ENCODE peak calls at places on chromosomes 7 and 10, in eight cellular contexts. C, I, P, Y, E, G, K and N are unnamed samples.

GRCh38 chr10:117499248-117500105 is 43.1 kb upstream of the EMX2 start:
- DNase-seq in Y (no peak), G (peak; percentile 77), P (no peak), E (no peak), I (no peak), K (no peak), C (no peak), N (no peak)

GRCh38 chr10:11403116-11403515 is 208.3 kb downstream of the USP6NL start:
- DNase-seq in P (peak; percentile 7), K (no peak), I (no peak), G (no peak), Y (no peak), C (no peak), E (no peak), N (no peak)

GRCh38 chr10:14407567-14407966 is 76.8 kb upstream of the FRMD4A start:
- DNase-seq in G (no peak), I (no peak), K (no peak), C (no peak), E (no peak), Y (no peak), P (no peak), N (no peak)

GRCh38 chr7:155296788-155297516 is 726 bp upstream of the INSIG1 start:
- DNase-seq in P (peak; percentile 71), K (no peak), E (no peak), Y (peak; percentile 49), C (peak; percentile 88), G (peak; percentile 74), I (peak; percentile 52), N (peak; percentile 89)

GRCh38 chr7:155992974-155993373 is 180.7 kb upstream of the SHH start:
- DNase-seq in Y (no peak), C (no peak), P (no peak), K (no peak), G (no peak), I (no peak), E (no peak), N (no peak)

GRCh38 chr7:150385240-150385830 is 6.2 kb downstream of the ZNF775 start:
- DNase-seq in C (no peak), Y (no peak), E (no peak), P (no peak), K (no peak), G (no peak), I (no peak), N (peak; percentile 48)

GRCh38 chr7:32472015-32472414 is 18.2 kb downstream of the LSM5 start:
- DNase-seq in P (no peak), K (no peak), E (no peak), C (no peak), G (no peak), Y (no peak), I (no peak), N (no peak)

GRCh38 chr10:74118794-74119193 is 31.8 kb downstream of the AP3M1 start:
- DNase-seq in P (no peak), E (no peak), Y (peak; percentile 21), G (no peak), I (no peak), C (no peak), K (no peak), N (no peak)

GRCh38 chr7:134802762-134803161 is 23.3 kb downstream of the CALD1 start:
- DNase-seq in E (no peak), I (no peak), K (no peak), Y (no peak), P (no peak), C (no peak), G (no peak), N (no peak)

GRCh38 chr10:3363316-3364070 is 190.9 kb upstream of the PITRM1 start:
- DNase-seq in P (no peak), C (no peak), I (no peak), E (no peak), G (peak; percentile 5), K (no peak), Y (no peak), N (no peak)

GRCh38 chr10:100993986-100994708 is 5.5 kb upstream of the LZTS2 start:
- DNase-seq in Y (peak; percentile 55), I (no peak), P (no peak), C (peak; percentile 57), K (no peak), E (no peak), G (peak; percentile 33), N (peak; percentile 61)

GRCh38 chr7:138001529-138002095 is at the start of gene CREB3L2:
- DNase-seq in I (peak; percentile 19), K (no peak), P (peak; percentile 36), G (peak; percentile 73), Y (peak; percentile 30), C (peak; percentile 77), E (peak; percentile 65), N (no peak)

GRCh38 chr10:13347235-13348156 is 597 bp downstream of the SEPHS1 start:
- DNase-seq in G (peak; percentile 77), P (peak; percentile 63), E (peak; percentile 74), C (peak; percentile 76), K (no peak), I (peak; percentile 93), Y (peak; percentile 69), N (peak; percentile 82)

GRCh38 chr10:3237055-3237454 is 64.5 kb upstream of the PITRM1 start:
- DNase-seq in P (no peak), C (no peak), E (no peak), K (no peak), I (no peak), G (no peak), Y (no peak), N (peak; percentile 45)

GRCh38 chr10:50610364-50610763 is 13.4 kb downstream of the SGMS1 start:
- DNase-seq in Y (no peak), E (no peak), I (no peak), G (no peak), C (no peak), K (no peak), P (no peak), N (no peak)

GRCh38 chr7:128911441-128912031 is 1.0 kb upstream of the KCP start:
- DNase-seq in Y (no peak), E (no peak), I (no peak), C (peak; percentile 71), G (no peak), K (no peak), P (no peak), N (no peak)

GRCh38 chr10:31426425-31426824 is 107.4 kb downstream of the ZEB1 start:
- DNase-seq in K (peak; percentile 67), G (peak; percentile 64), P (no peak), C (peak; percentile 62), I (no peak), Y (no peak), E (no peak), N (no peak)

GRCh38 chr7:147492621-147493020 is 1097.9 kb upstream of the C7orf33 start:
- DNase-seq in C (no peak), G (no peak), K (no peak), I (no peak), P (no peak), E (no peak), Y (no peak), N (no peak)

GRCh38 chr10:110989016-110989415 is 69.6 kb downstream of the SHOC2 start:
- DNase-seq in P (no peak), Y (no peak), G (peak; percentile 31), C (no peak), I (no peak), E (no peak), K (no peak), N (no peak)

GRCh38 chr10:118792501-118792900 is 37.7 kb upstream of the CACUL1 start:
- DNase-seq in C (no peak), I (no peak), P (no peak), Y (no peak), K (no peak), G (peak; percentile 69), E (no peak), N (no peak)

GRCh38 chr10:32963102-32963501 is 5.1 kb upstream of the ITGB1 start:
- DNase-seq in I (no peak), K (no peak), P (no peak), Y (no peak), E (no peak), G (peak; percentile 80), C (peak; percentile 69), N (no peak)

GRCh38 chr10:5679606-5680005 is 5.0 kb upstream of the TASOR2 start:
- DNase-seq in Y (no peak), I (no peak), P (no peak), K (no peak), E (no peak), C (no peak), G (peak; percentile 68), N (no peak)

GRCh38 chr7:97246317-97246716 is 128.8 kb downstream of the SDHAF3 start:
- DNase-seq in G (no peak), Y (no peak), K (no peak), I (no peak), P (no peak), E (no peak), C (no peak), N (no peak)

GRCh38 chr10:31582365-31583052 is 263.5 kb downstream of the ZEB1 start:
- DNase-seq in E (no peak), C (no peak), I (no peak), G (peak; percentile 25), K (no peak), Y (peak; percentile 66), P (no peak), N (no peak)

GRCh38 chr10:110074298-110074697 is 66.5 kb downstream of the ADD3 start:
- DNase-seq in Y (no peak), P (no peak), E (no peak), I (peak; percentile 17), G (peak; percentile 32), K (no peak), C (no peak), N (no peak)

GRCh38 chr7:44489955-44490350 is 505 bp downstream of the NUDCD3 start:
- DNase-seq in E (no peak), Y (peak; percentile 34), C (peak; percentile 38), P (no peak), K (no peak), I (no peak), G (peak; percentile 32), N (no peak)

GRCh38 chr10:51269816-51270215 is 195.5 kb downstream of the PRKG1 start:
- DNase-seq in Y (no peak), C (peak; percentile 25), G (peak; percentile 63), K (no peak), E (no peak), I (no peak), P (no peak), N (no peak)

GRCh38 chr7:119341822-119342221 is 931.2 kb upstream of the KCND2 start:
- DNase-seq in G (no peak), K (no peak), P (no peak), Y (no peak), C (no peak), E (no peak), I (no peak), N (no peak)

GRCh38 chr10:90167174-90168064 is 466.0 kb downstream of the KIF20B start:
- DNase-seq in C (no peak), E (no peak), G (no peak), K (no peak), P (no peak), I (peak; percentile 17), Y (no peak), N (no peak)

GRCh38 chr7:125253454-125254182 is 324.0 kb upstream of the POT1 start:
- DNase-seq in K (no peak), Y (no peak), G (no peak), P (no peak), C (no peak), I (no peak), E (no peak), N (no peak)

GRCh38 chr7:12594122-12594897 is 23.8 kb downstream of the SCIN start:
- DNase-seq in C (no peak), P (no peak), K (no peak), E (peak; percentile 37), Y (no peak), I (no peak), G (no peak), N (no peak)

GRCh38 chr10:47244560-47245500 is 55.2 kb upstream of the GDF10 start:
- DNase-seq in I (no peak), Y (no peak), K (no peak), P (no peak), C (no peak), E (no peak), G (no peak), N (no peak)

GRCh38 chr10:105413997-105414396 is 772.9 kb downstream of the SORCS3 start:
- DNase-seq in E (no peak), Y (no peak), P (no peak), G (no peak), K (no peak), I (no peak), C (no peak), N (no peak)

GRCh38 chr7:137656227-137656849 is 190.4 kb downstream of the DGKI start:
- DNase-seq in Y (peak; percentile 59), I (peak; percentile 59), K (peak; percentile 53), E (peak; percentile 66), G (peak; percentile 77), C (peak; percentile 79), P (peak; percentile 74), N (peak; percentile 74)